ENCODE peak calls at places on chromosome 5, in nine cellular contexts. H is neural crest cell, V is osteoblast, P is colonic mucosa, O is heart left ventricle, A is HFFc6, Y is GM23338, U is DND-41, J is lung. T is an unnamed sample.

GRCh38 chr5:120631611-120632010 is 167.5 kb downstream of the PRR16 start:
- DNase-seq in H (no peak), V (no peak), P (no peak), O (no peak), A (no peak), Y (no peak), U (no peak), J (no peak), T (no peak)

GRCh38 chr5:132493241-132493640 is 2.7 kb upstream of the IRF1 start:
- DNase-seq in H (no peak), V (no peak), P (peak), O (no peak), A (no peak), Y (no peak), U (no peak), J (peak), T (no peak)

GRCh38 chr5:191036-191948 is at the start of gene LRRC14B:
- DNase-seq in H (no peak), V (peak), P (no peak), O (peak), A (no peak), Y (no peak), U (no peak), J (no peak), T (peak)

GRCh38 chr5:43203373-43203772 is 11.3 kb downstream of the NIM1K start:
- DNase-seq in H (no peak), V (no peak), P (no peak), O (no peak), A (peak), Y (no peak), U (no peak), J (no peak), T (no peak)

GRCh38 chr5:132259061-132259851 is 1.8 kb downstream of the PDLIM4 start:
- DNase-seq in H (peak), V (peak), P (peak), O (peak), A (peak), Y (no peak), U (no peak), J (no peak), T (no peak)

GRCh38 chr5:9605041-9605440 is 25.1 kb downstream of the TAS2R1 start:
- DNase-seq in H (no peak), V (no peak), P (no peak), O (no peak), A (no peak), Y (no peak), U (no peak), J (no peak), T (no peak)

GRCh38 chr5:150516011-150516410 is 8.1 kb downstream of the NDST1 start:
- DNase-seq in H (no peak), V (peak), P (no peak), O (peak), A (peak), Y (no peak), U (no peak), J (peak), T (peak)

GRCh38 chr5:135973323-135974018 is 18.7 kb upstream of the LECT2 start:
- DNase-seq in H (no peak), V (peak), P (no peak), O (no peak), A (peak), Y (no peak), U (no peak), J (no peak), T (no peak)

GRCh38 chr5:55541056-55541635 is 6.4 kb upstream of the PLPP1 start:
- DNase-seq in H (no peak), V (no peak), P (no peak), O (no peak), A (no peak), Y (no peak), U (no peak), J (no peak), T (no peak)

GRCh38 chr5:141475625-141476131 is at the start of gene PCDHGC3:
- DNase-seq in H (peak), V (peak), P (peak), O (peak), A (peak), Y (peak), U (peak), J (peak), T (peak)

GRCh38 chr5:1298067-1298551 is 3.2 kb upstream of the TERT start:
- DNase-seq in H (no peak), V (peak), P (no peak), O (no peak), A (no peak), Y (no peak), U (no peak), J (no peak), T (no peak)

GRCh38 chr5:116573279-116573616 is 1.4 kb downstream of the SEMA6A start:
- DNase-seq in H (peak), V (peak), P (peak), O (peak), A (no peak), Y (no peak), U (no peak), J (no peak), T (peak)

GRCh38 chr5:77851229-77852067 is 75.3 kb upstream of the TBCA start:
- DNase-seq in H (peak), V (peak), P (no peak), O (peak), A (no peak), Y (peak), U (no peak), J (no peak), T (peak)

GRCh38 chr5:179233909-179234562 is 111.2 kb downstream of the ADAMTS2 start:
- DNase-seq in H (no peak), V (peak), P (no peak), O (no peak), A (no peak), Y (no peak), U (no peak), J (no peak), T (no peak)

GRCh38 chr5:172549708-172550095 is 91.4 kb upstream of the NEURL1B start:
- DNase-seq in H (no peak), V (no peak), P (no peak), O (no peak), A (no peak), Y (no peak), U (no peak), J (no peak), T (no peak)

GRCh38 chr5:88734983-88735382 is 148.0 kb downstream of the MEF2C start:
- DNase-seq in H (no peak), V (no peak), P (no peak), O (no peak), A (no peak), Y (no peak), U (no peak), J (no peak), T (no peak)

GRCh38 chr5:139091439-139092156 is 106.6 kb downstream of the SIL1 start:
- DNase-seq in H (no peak), V (peak), P (no peak), O (no peak), A (no peak), Y (no peak), U (no peak), J (no peak), T (no peak)

GRCh38 chr5:103721183-103721582 is 158.6 kb upstream of the NUDT12 start:
- DNase-seq in H (no peak), V (no peak), P (no peak), O (no peak), A (no peak), Y (no peak), U (peak), J (no peak), T (no peak)

GRCh38 chr5:114192108-114192507 is 169.8 kb upstream of the KCNN2 start:
- DNase-seq in H (no peak), V (no peak), P (no peak), O (no peak), A (peak), Y (no peak), U (no peak), J (no peak), T (no peak)

GRCh38 chr5:67908145-67908765 is 307.3 kb upstream of the PIK3R1 start:
- DNase-seq in H (no peak), V (no peak), P (peak), O (no peak), A (no peak), Y (no peak), U (no peak), J (no peak), T (no peak)

GRCh38 chr5:116751684-116752083 is 177.1 kb upstream of the SEMA6A start:
- DNase-seq in H (no peak), V (no peak), P (no peak), O (no peak), A (no peak), Y (no peak), U (no peak), J (no peak), T (no peak)

GRCh38 chr5:115472601-115473000 is 72.0 kb downstream of the FEM1C start:
- DNase-seq in H (no peak), V (no peak), P (no peak), O (peak), A (no peak), Y (peak), U (no peak), J (no peak), T (no peak)

GRCh38 chr5:72156921-72157320 is 49.6 kb downstream of the MAP1B start:
- DNase-seq in H (no peak), V (peak), P (no peak), O (no peak), A (peak), Y (no peak), U (no peak), J (no peak), T (no peak)

GRCh38 chr5:1325870-1326546 is 18.9 kb downstream of the CLPTM1L start:
- DNase-seq in H (no peak), V (peak), P (no peak), O (no peak), A (no peak), Y (no peak), U (no peak), J (no peak), T (no peak)

GRCh38 chr5:133006653-133007052 is 19.7 kb downstream of the ZCCHC10 start:
- DNase-seq in H (no peak), V (no peak), P (no peak), O (no peak), A (no peak), Y (no peak), U (no peak), J (no peak), T (no peak)

GRCh38 chr5:121805931-121806330 is 45.8 kb upstream of the FTMT start:
- DNase-seq in H (no peak), V (no peak), P (no peak), O (no peak), A (no peak), Y (no peak), U (no peak), J (no peak), T (no peak)

GRCh38 chr5:117131048-117131679 is 556.5 kb upstream of the SEMA6A start:
- DNase-seq in H (no peak), V (peak), P (no peak), O (no peak), A (no peak), Y (no peak), U (no peak), J (no peak), T (no peak)

GRCh38 chr5:54852007-54852406 is 133.4 kb downstream of the ESM1 start:
- DNase-seq in H (no peak), V (no peak), P (no peak), O (no peak), A (no peak), Y (peak), U (no peak), J (no peak), T (no peak)

GRCh38 chr5:5266296-5266695 is 126.2 kb downstream of the ADAMTS16 start:
- DNase-seq in H (no peak), V (no peak), P (no peak), O (no peak), A (no peak), Y (peak), U (no peak), J (no peak), T (no peak)

GRCh38 chr5:175340180-175340579 is 103.8 kb downstream of the DRD1 start:
- DNase-seq in H (no peak), V (no peak), P (no peak), O (no peak), A (no peak), Y (no peak), U (no peak), J (no peak), T (no peak)

GRCh38 chr5:122078116-122078865 is at the start of gene LOX:
- DNase-seq in H (peak), V (peak), P (peak), O (peak), A (peak), Y (peak), U (no peak), J (peak), T (peak)

GRCh38 chr5:148561712-148562365 is 92.5 kb downstream of the HTR4 start:
- DNase-seq in H (no peak), V (no peak), P (no peak), O (no peak), A (no peak), Y (no peak), U (no peak), J (no peak), T (no peak)

GRCh38 chr5:98066910-98067309 is 706.6 kb upstream of the RGMB start:
- DNase-seq in H (no peak), V (no peak), P (no peak), O (no peak), A (no peak), Y (no peak), U (no peak), J (no peak), T (no peak)

GRCh38 chr5:132746592-132747063 is 598 bp upstream of the CCNI2 start:
- DNase-seq in H (no peak), V (no peak), P (peak), O (no peak), A (no peak), Y (peak), U (no peak), J (no peak), T (peak)

GRCh38 chr5:113020461-113021273 is 44.1 kb downstream of the DCP2 start:
- DNase-seq in H (no peak), V (peak), P (no peak), O (no peak), A (peak), Y (no peak), U (no peak), J (no peak), T (no peak)

GRCh38 chr5:24804221-24804681 is 159.5 kb upstream of the CDH10 start:
- DNase-seq in H (no peak), V (no peak), P (no peak), O (no peak), A (no peak), Y (no peak), U (no peak), J (no peak), T (no peak)

GRCh38 chr5:66680227-66680626 is 84.0 kb downstream of the MAST4 start:
- DNase-seq in H (no peak), V (no peak), P (no peak), O (no peak), A (no peak), Y (peak), U (no peak), J (no peak), T (no peak)

GRCh38 chr5:133234273-133234672 is 182.5 kb downstream of the HSPA4 start:
- DNase-seq in H (no peak), V (no peak), P (no peak), O (no peak), A (no peak), Y (no peak), U (no peak), J (no peak), T (no peak)

GRCh38 chr5:149053027-149053705 is 9.7 kb downstream of the SH3TC2 start:
- DNase-seq in H (no peak), V (peak), P (no peak), O (no peak), A (peak), Y (no peak), U (no peak), J (no peak), T (no peak)

GRCh38 chr5:159179556-159180305 is 29.6 kb downstream of the RNF145 start:
- DNase-seq in H (no peak), V (no peak), P (no peak), O (no peak), A (no peak), Y (no peak), U (no peak), J (no peak), T (no peak)

GRCh38 chr5:157464518-157465171 is 4.6 kb downstream of the NIPAL4 start:
- DNase-seq in H (no peak), V (peak), P (peak), O (peak), A (peak), Y (peak), U (peak), J (peak), T (peak)

GRCh38 chr5:157459715-157460599 is at the start of gene NIPAL4:
- DNase-seq in H (no peak), V (no peak), P (no peak), O (no peak), A (no peak), Y (peak), U (no peak), J (no peak), T (peak)

GRCh38 chr5:157463621-157464407 is 3.8 kb downstream of the NIPAL4 start:
- DNase-seq in H (no peak), V (no peak), P (no peak), O (no peak), A (peak), Y (no peak), U (no peak), J (no peak), T (no peak)

GRCh38 chr5:157460921-157461792 is 1.1 kb downstream of the NIPAL4 start:
- DNase-seq in H (no peak), V (no peak), P (no peak), O (no peak), A (no peak), Y (no peak), U (no peak), J (no peak), T (no peak)

DNA sequence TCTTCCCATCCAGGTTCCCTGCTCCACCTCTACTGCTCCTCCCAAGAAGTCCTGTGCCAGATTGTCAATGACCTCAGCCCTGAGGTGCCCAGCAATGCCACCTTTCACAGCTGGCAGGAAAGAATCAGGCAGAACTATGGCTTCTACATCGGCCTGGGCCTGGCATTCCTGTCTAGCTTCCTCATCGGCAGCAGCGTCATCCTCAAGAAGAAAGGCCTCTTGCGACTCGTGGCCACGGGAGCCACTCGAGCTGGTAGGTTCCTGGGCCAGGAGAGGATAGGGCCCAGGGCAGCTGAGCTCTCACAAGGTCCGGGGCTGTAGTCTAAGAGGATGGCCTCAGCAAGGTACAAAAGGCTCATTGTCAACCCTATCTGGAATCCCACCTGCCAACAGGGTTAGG is 3.1 kb downstream of the NIPAL4 start:
- DNase-seq in H (no peak), V (no peak), P (no peak), O (no peak), A (no peak), Y (no peak), U (no peak), J (no peak), T (no peak)
- TF ChIP-seq CTCF in H (no peak), V (no peak), P (no peak), O (no peak), A (no peak), Y (no peak), U (no peak), J (no peak), T (no peak)

GRCh38 chr5:61132559-61132958 is 29.7 kb downstream of the SMIM15 start:
- DNase-seq in H (no peak), V (no peak), P (no peak), O (no peak), A (peak), Y (peak), U (no peak), J (no peak), T (no peak)
- TF ChIP-seq CTCF in H (no peak), V (no peak), P (no peak), O (no peak), A (peak), Y (peak), U (no peak), J (no peak), T (no peak)

DNA sequence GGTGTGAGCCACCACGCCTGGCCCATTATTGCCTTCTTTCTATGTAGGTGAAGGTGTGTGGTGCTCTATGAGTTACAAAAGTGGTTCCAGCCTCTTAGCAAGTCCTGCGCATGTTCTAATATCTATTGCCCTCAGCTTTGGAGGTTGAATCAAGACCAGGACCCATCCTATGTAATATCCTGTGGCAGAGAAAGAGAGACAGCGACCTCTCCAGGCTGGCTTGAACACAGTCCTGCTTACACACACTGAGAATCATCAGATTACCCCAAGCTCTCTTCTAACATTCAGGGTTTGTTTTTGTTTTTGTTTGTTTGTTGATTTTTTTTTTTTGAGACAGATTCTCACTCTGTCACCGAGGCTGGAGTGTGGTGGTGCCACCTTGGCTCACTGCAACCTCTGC is 94.7 kb upstream of the OSMR start:
- DNase-seq in H (no peak), V (no peak), P (no peak), O (no peak), A (no peak), Y (peak), U (no peak), J (no peak), T (no peak)
- TF ChIP-seq CTCF in H (no peak), V (no peak), P (no peak), O (no peak), A (peak), Y (peak), U (peak), J (no peak), T (no peak)

GRCh38 chr5:176667637-176668036 is 20.4 kb downstream of the TSPAN17 start:
- DNase-seq in H (no peak), V (peak), P (no peak), O (no peak), A (no peak), Y (peak), U (no peak), J (no peak), T (no peak)
- TF ChIP-seq CTCF in H (no peak), V (no peak), P (no peak), O (no peak), A (no peak), Y (peak), U (no peak), J (no peak), T (no peak)

DNA sequence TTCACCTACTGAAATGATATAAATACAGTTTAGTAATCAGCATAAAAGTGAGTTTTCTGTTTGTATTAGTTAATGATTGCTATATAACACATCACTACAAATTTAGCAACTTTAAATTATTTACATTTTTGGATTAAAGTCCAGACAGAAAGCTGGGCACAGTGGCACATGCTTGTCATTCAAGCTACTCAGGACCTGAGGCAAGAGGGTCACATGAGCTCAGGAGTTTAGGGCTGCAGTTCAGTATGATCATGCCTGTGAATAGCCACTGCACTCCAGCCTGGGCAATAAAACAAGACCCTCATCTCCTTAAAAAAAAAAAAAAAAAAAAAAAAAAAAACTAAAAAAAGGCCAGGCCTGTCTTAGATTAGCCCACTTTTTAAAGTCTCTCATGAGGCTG is 273.6 kb upstream of the CTNND2 start:
- DNase-seq in H (no peak), V (no peak), P (no peak), O (no peak), A (no peak), Y (no peak), U (no peak), J (no peak), T (no peak)
- TF ChIP-seq CTCF in H (no peak), V (no peak), P (no peak), O (no peak), A (no peak), Y (no peak), U (no peak), J (no peak), T (no peak)

GRCh38 chr5:178230879-178231735 is 1.5 kb downstream of the PHYKPL start:
- DNase-seq in H (no peak), V (peak), P (no peak), O (peak), A (peak), Y (no peak), U (no peak), J (no peak), T (no peak)

GRCh38 chr5:178232920-178233429 is 373 bp upstream of the PHYKPL start:
- DNase-seq in H (no peak), V (peak), P (no peak), O (peak), A (no peak), Y (no peak), U (no peak), J (no peak), T (no peak)

GRCh38 chr5:178231736-178232123 is 872 bp downstream of the PHYKPL start:
- DNase-seq in H (no peak), V (peak), P (no peak), O (no peak), A (no peak), Y (no peak), U (no peak), J (no peak), T (no peak)

GRCh38 chr5:178234121-178234752 is 1.6 kb upstream of the PHYKPL start:
- DNase-seq in H (no peak), V (peak), P (no peak), O (peak), A (no peak), Y (no peak), U (no peak), J (no peak), T (no peak)

GRCh38 chr5:178232124-178232919 is at the start of gene PHYKPL:
- DNase-seq in H (peak), V (peak), P (peak), O (peak), A (peak), Y (peak), U (peak), J (peak), T (peak)
- TF ChIP-seq CTCF in H (no peak), V (no peak), P (no peak), O (no peak), A (peak), Y (no peak), U (peak), J (no peak), T (no peak)